ENCODE peak calls at places on chromosomes 12 and 14, in eight cellular contexts. U is MG63; B is WERI-Rb-1; L is CD8-positive, alpha-beta memory T cell; Y is GM12878; C is choroid plexus epithelial cell; V is lower leg skin; R is stomach. D is an unnamed sample.

GRCh38 chr12:58922849-58923248 is 2.5 kb upstream of the LRIG3 start:
- DNase-seq in U (peak), B (no peak), L (no peak), Y (no peak), C (peak), V (no peak), R (no peak), D (no peak)

GRCh38 chr12:31600252-31600651 is 9.3 kb upstream of the DENND5B start:
- DNase-seq in U (no peak), B (no peak), L (no peak), Y (no peak), C (no peak), V (no peak), R (no peak), D (no peak)

GRCh38 chr14:93811020-93811419 is 22.7 kb upstream of the PRIMA1 start:
- DNase-seq in U (no peak), B (no peak), L (no peak), Y (no peak), C (no peak), V (no peak), R (no peak), D (no peak)

GRCh38 chr14:68145036-68145435 is 325.5 kb downstream of the RAD51B start:
- DNase-seq in U (no peak), B (no peak), L (no peak), Y (no peak), C (no peak), V (no peak), R (no peak), D (no peak)

GRCh38 chr14:102857444-102857843 is 65.0 kb upstream of the AMN start:
- DNase-seq in U (no peak), B (no peak), L (no peak), Y (no peak), C (peak), V (no peak), R (no peak), D (no peak)

GRCh38 chr14:68089146-68089715 is 269.7 kb downstream of the RAD51B start:
- DNase-seq in U (no peak), B (no peak), L (no peak), Y (no peak), C (peak), V (no peak), R (no peak), D (peak)

GRCh38 chr12:107330901-107331431 is 237.6 kb upstream of the CRY1 start:
- DNase-seq in U (no peak), B (peak), L (no peak), Y (no peak), C (no peak), V (no peak), R (no peak), D (no peak)

GRCh38 chr12:58877243-58877743 is 43.0 kb downstream of the LRIG3 start:
- DNase-seq in U (peak), B (no peak), L (no peak), Y (no peak), C (peak), V (no peak), R (peak), D (peak)

GRCh38 chr14:97410667-97411286 is 613.6 kb downstream of the VRK1 start:
- DNase-seq in U (no peak), B (no peak), L (no peak), Y (no peak), C (no peak), V (no peak), R (no peak), D (no peak)

GRCh38 chr12:1932264-1932777 is 13.9 kb upstream of the CACNA2D4 start:
- DNase-seq in U (peak), B (no peak), L (no peak), Y (no peak), C (peak), V (no peak), R (peak), D (peak)

GRCh38 chr12:121388421-121388981 is 11.4 kb upstream of the RNF34 start:
- DNase-seq in U (peak), B (no peak), L (no peak), Y (no peak), C (peak), V (no peak), R (no peak), D (peak)

GRCh38 chr12:119179335-119180021 is 747 bp downstream of the HSPB8 start:
- DNase-seq in U (peak), B (no peak), L (no peak), Y (no peak), C (peak), V (no peak), R (peak), D (peak)

GRCh38 chr12:108803428-108804105 is 53.8 kb downstream of the SSH1 start:
- DNase-seq in U (peak), B (peak), L (peak), Y (peak), C (peak), V (peak), R (peak), D (no peak)

GRCh38 chr14:100846309-100846859 is 20.5 kb downstream of the MEG3 start:
- DNase-seq in U (no peak), B (no peak), L (no peak), Y (no peak), C (peak), V (no peak), R (no peak), D (no peak)

GRCh38 chr12:95601626-95602025 is 50.4 kb upstream of the USP44 start:
- DNase-seq in U (no peak), B (no peak), L (no peak), Y (no peak), C (peak), V (no peak), R (no peak), D (peak)

GRCh38 chr12:96414637-96415036 is 14.4 kb upstream of the CDK17 start:
- DNase-seq in U (no peak), B (peak), L (no peak), Y (no peak), C (no peak), V (no peak), R (no peak), D (no peak)

GRCh38 chr12:87413784-87414183 is 615.4 kb downstream of the C12orf50 start:
- DNase-seq in U (no peak), B (no peak), L (no peak), Y (no peak), C (peak), V (no peak), R (no peak), D (no peak)

GRCh38 chr14:55324812-55325211 is 53.6 kb downstream of the FBXO34 start:
- DNase-seq in U (no peak), B (no peak), L (no peak), Y (no peak), C (no peak), V (no peak), R (no peak), D (no peak)

GRCh38 chr12:14238224-14238792 is 127.2 kb upstream of the ATF7IP start:
- DNase-seq in U (no peak), B (no peak), L (peak), Y (no peak), C (peak), V (no peak), R (no peak), D (no peak)

GRCh38 chr14:28407931-28408330 is 358.7 kb upstream of the FOXG1 start:
- DNase-seq in U (no peak), B (no peak), L (no peak), Y (no peak), C (no peak), V (no peak), R (no peak), D (no peak)

GRCh38 chr14:63039800-63040380 is 5.4 kb downstream of the KCNH5 start:
- DNase-seq in U (peak), B (no peak), L (no peak), Y (no peak), C (peak), V (no peak), R (no peak), D (peak)

GRCh38 chr12:106586803-106587684 is 4.2 kb downstream of the RFX4 start:
- DNase-seq in U (no peak), B (no peak), L (no peak), Y (no peak), C (no peak), V (no peak), R (no peak), D (no peak)

DNA sequence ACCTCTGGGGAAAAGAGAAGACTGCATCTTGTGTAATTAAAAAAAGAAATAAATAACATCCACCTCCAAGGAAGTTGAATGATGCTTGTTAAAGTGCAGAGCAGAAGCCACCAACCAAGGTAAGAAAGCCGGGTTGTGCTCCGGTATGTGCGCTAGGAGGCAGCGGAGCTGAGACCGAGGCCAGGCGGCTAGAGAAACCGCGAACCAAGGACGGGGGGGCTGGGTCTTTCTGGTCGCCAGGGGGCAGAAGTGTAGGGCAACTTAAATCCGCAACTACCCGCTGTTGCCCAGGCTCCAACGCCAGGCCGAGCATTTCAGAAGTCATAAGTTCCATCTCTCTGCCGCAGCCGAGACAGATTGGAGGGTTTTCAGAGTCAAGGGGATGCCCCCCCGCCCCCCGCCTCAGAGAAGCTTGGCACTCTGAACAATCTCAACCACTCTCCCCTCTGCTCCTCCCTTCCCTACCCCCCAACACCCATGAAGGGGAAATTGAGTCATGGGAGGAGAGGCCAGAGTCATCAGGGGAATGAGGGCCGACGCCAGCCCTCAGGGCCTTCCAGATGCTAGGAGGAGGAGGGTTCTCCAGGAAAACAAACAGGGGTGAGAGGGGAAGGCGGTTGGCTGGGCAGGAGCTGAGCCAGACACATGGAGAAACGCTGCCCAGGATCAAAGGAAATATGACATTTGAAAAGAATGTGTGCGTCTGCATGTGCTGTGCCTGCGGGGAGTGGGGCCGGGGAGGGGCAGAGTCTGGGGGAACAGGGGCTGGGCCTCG is 2.2 kb upstream of the NFATC4 start:
- DNase-seq in U (peak), B (peak), L (peak), Y (peak), C (peak), V (peak), R (peak), D (peak)
- H3K4me3 ChIP-seq in U (peak), B (peak), L (no peak), Y (peak), C (peak), V (no peak), R (peak), D (peak)

GRCh38 chr12:62834406-62834805 is 100.5 kb downstream of the PPM1H start:
- DNase-seq in U (peak), B (peak), L (no peak), Y (no peak), C (no peak), V (no peak), R (no peak), D (no peak)
- H3K4me3 ChIP-seq in U (no peak), B (no peak), L (no peak), Y (no peak), C (no peak), V (no peak), R (no peak), D (no peak)

GRCh38 chr12:103495158-103495782 is 498 bp downstream of the C12orf42 start:
- DNase-seq in U (peak), B (peak), L (peak), Y (no peak), C (no peak), V (no peak), R (peak), D (no peak)
- H3K4me3 ChIP-seq in U (peak), B (peak), L (peak), Y (peak), C (no peak), V (no peak), R (peak), D (peak)

DNA sequence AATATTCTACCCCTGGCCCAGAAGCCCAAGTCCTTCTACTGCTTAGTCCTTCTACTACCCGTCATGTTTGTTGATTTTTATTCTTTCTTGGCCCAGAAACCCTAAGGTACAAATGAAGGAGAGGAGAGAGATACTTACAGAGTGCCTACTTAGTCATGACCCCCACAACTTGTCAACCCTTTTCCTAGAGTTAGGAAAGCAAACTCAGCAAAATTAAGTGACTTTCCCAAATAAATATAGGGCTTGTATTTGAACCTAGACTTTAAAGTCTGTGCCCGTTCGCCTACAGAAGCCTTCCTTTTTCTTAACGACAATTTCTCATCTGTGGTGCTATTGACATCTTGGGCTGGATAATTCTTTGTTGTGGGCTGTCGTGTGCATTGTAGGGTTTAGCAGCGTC is 82.5 kb downstream of the FIGNL2 start:
- DNase-seq in U (no peak), B (no peak), L (no peak), Y (no peak), C (no peak), V (no peak), R (no peak), D (no peak)
- H3K4me3 ChIP-seq in U (no peak), B (no peak), L (no peak), Y (no peak), C (no peak), V (no peak), R (no peak), D (no peak)

GRCh38 chr12:39145175-39145999 is 240.0 kb upstream of the CPNE8 start:
- DNase-seq in U (peak), B (no peak), L (no peak), Y (no peak), C (peak), V (no peak), R (peak), D (peak)

GRCh38 chr12:39144613-39145061 is 239.2 kb upstream of the CPNE8 start:
- DNase-seq in U (no peak), B (no peak), L (no peak), Y (no peak), C (no peak), V (no peak), R (no peak), D (no peak)
- H3K4me3 ChIP-seq in U (peak), B (no peak), L (no peak), Y (no peak), C (no peak), V (peak), R (peak), D (peak)

D was measured in kidney epithelial cell.